ENCODE peak calls at places on chromosomes 13 and 19, in five cellular contexts. One of them, this sample, is unnamed.

GRCh38 chr13:100694722-100695644 is 20.4 kb upstream of the TMTC4 start:
- DNase-seq in CD8-positive, alpha-beta T cell: no peak
- DNase-seq in MM.1S: no peak
- DNase-seq in pancreas: peak
- DNase-seq in psoas muscle: no peak
- DNase-seq in this sample: no peak

GRCh38 chr13:41271456-41272285 is 8.3 kb upstream of the MTRF1 start:
- DNase-seq in CD8-positive, alpha-beta T cell: no peak
- DNase-seq in MM.1S: no peak
- DNase-seq in pancreas: no peak
- DNase-seq in psoas muscle: no peak
- DNase-seq in this sample: no peak

GRCh38 chr13:20960663-20961309 is 58.2 kb upstream of the XPO4 start:
- DNase-seq in CD8-positive, alpha-beta T cell: no peak
- DNase-seq in MM.1S: no peak
- DNase-seq in pancreas: no peak
- DNase-seq in psoas muscle: no peak
- DNase-seq in this sample: no peak

GRCh38 chr19:1873524-1874473 is 10.4 kb upstream of the KLF16 start:
- DNase-seq in CD8-positive, alpha-beta T cell: no peak
- DNase-seq in MM.1S: no peak
- DNase-seq in pancreas: peak
- DNase-seq in psoas muscle: peak
- DNase-seq in this sample: peak

GRCh38 chr13:88526186-88526852 is 855.1 kb downstream of the SLITRK5 start:
- DNase-seq in CD8-positive, alpha-beta T cell: no peak
- DNase-seq in MM.1S: no peak
- DNase-seq in pancreas: no peak
- DNase-seq in psoas muscle: no peak
- DNase-seq in this sample: no peak

GRCh38 chr13:40981949-40982348 is 37.2 kb downstream of the ELF1 start:
- DNase-seq in CD8-positive, alpha-beta T cell: no peak
- DNase-seq in MM.1S: no peak
- DNase-seq in pancreas: no peak
- DNase-seq in psoas muscle: no peak
- DNase-seq in this sample: no peak

GRCh38 chr13:80359459-80360297 is 18.8 kb upstream of the SPRY2 start:
- DNase-seq in CD8-positive, alpha-beta T cell: no peak
- DNase-seq in MM.1S: no peak
- DNase-seq in pancreas: no peak
- DNase-seq in psoas muscle: no peak
- DNase-seq in this sample: no peak

GRCh38 chr13:97108535-97108910 is 113.6 kb upstream of the MBNL2 start:
- DNase-seq in CD8-positive, alpha-beta T cell: no peak
- DNase-seq in MM.1S: no peak
- DNase-seq in pancreas: no peak
- DNase-seq in psoas muscle: no peak
- DNase-seq in this sample: no peak

GRCh38 chr13:76019421-76020044 is 383.4 kb downstream of the LMO7 start:
- DNase-seq in CD8-positive, alpha-beta T cell: no peak
- DNase-seq in MM.1S: no peak
- DNase-seq in pancreas: no peak
- DNase-seq in psoas muscle: no peak
- DNase-seq in this sample: no peak

GRCh38 chr19:17235618-17236413 is 9.8 kb downstream of the OCEL1 start:
- DNase-seq in CD8-positive, alpha-beta T cell: peak
- DNase-seq in MM.1S: peak
- DNase-seq in pancreas: peak
- DNase-seq in psoas muscle: peak
- DNase-seq in this sample: peak

GRCh38 chr19:39168258-39169142 is 28.3 kb upstream of the NCCRP1 start:
- DNase-seq in CD8-positive, alpha-beta T cell: no peak
- DNase-seq in MM.1S: no peak
- DNase-seq in pancreas: no peak
- DNase-seq in psoas muscle: no peak
- DNase-seq in this sample: no peak

GRCh38 chr13:19632915-19633339 is 532 bp upstream of the MPHOSPH8 start:
- DNase-seq in CD8-positive, alpha-beta T cell: no peak
- DNase-seq in MM.1S: no peak
- DNase-seq in pancreas: no peak
- DNase-seq in psoas muscle: no peak
- DNase-seq in this sample: no peak

GRCh38 chr13:30257433-30258099 is 49.8 kb downstream of the KATNAL1 start:
- DNase-seq in CD8-positive, alpha-beta T cell: no peak
- DNase-seq in MM.1S: no peak
- DNase-seq in pancreas: no peak
- DNase-seq in psoas muscle: no peak
- DNase-seq in this sample: no peak

GRCh38 chr13:113437408-113438010 is 15.8 kb downstream of the ADPRHL1 start:
- DNase-seq in CD8-positive, alpha-beta T cell: no peak
- DNase-seq in MM.1S: no peak
- DNase-seq in pancreas: no peak
- DNase-seq in psoas muscle: no peak
- DNase-seq in this sample: no peak

GRCh38 chr19:56727731-56728130 is 56.2 kb upstream of the ZNF835 start:
- DNase-seq in CD8-positive, alpha-beta T cell: no peak
- DNase-seq in MM.1S: no peak
- DNase-seq in pancreas: no peak
- DNase-seq in psoas muscle: no peak
- DNase-seq in this sample: no peak

GRCh38 chr13:98105929-98106336 is 37.0 kb upstream of the FARP1 start:
- DNase-seq in CD8-positive, alpha-beta T cell: no peak
- DNase-seq in MM.1S: no peak
- DNase-seq in pancreas: no peak
- DNase-seq in psoas muscle: no peak
- DNase-seq in this sample: no peak

GRCh38 chr13:110616103-110617101 is 1.1 kb downstream of the NAXD start:
- DNase-seq in CD8-positive, alpha-beta T cell: no peak
- DNase-seq in MM.1S: peak
- DNase-seq in pancreas: peak
- DNase-seq in psoas muscle: peak
- DNase-seq in this sample: peak

GRCh38 chr13:77397636-77398035 is 70.7 kb upstream of the MYCBP2 start:
- DNase-seq in CD8-positive, alpha-beta T cell: no peak
- DNase-seq in MM.1S: no peak
- DNase-seq in pancreas: no peak
- DNase-seq in psoas muscle: no peak
- DNase-seq in this sample: no peak

GRCh38 chr19:343941-344624 is 513 bp downstream of the MIER2 start:
- DNase-seq in CD8-positive, alpha-beta T cell: no peak
- DNase-seq in MM.1S: no peak
- DNase-seq in pancreas: no peak
- DNase-seq in psoas muscle: peak
- DNase-seq in this sample: no peak

GRCh38 chr13:19589312-19589711 is 28.0 kb upstream of the TPTE2 start:
- DNase-seq in CD8-positive, alpha-beta T cell: no peak
- DNase-seq in MM.1S: no peak
- DNase-seq in pancreas: no peak
- DNase-seq in psoas muscle: no peak
- DNase-seq in this sample: no peak

GRCh38 chr19:53212703-53213320 is 19.7 kb upstream of the ZNF665 start:
- DNase-seq in CD8-positive, alpha-beta T cell: no peak
- DNase-seq in MM.1S: no peak
- DNase-seq in pancreas: no peak
- DNase-seq in psoas muscle: no peak
- DNase-seq in this sample: no peak

GRCh38 chr13:110109910-110110309 is 197.0 kb downstream of the COL4A1 start:
- DNase-seq in CD8-positive, alpha-beta T cell: no peak
- DNase-seq in MM.1S: no peak
- DNase-seq in pancreas: no peak
- DNase-seq in psoas muscle: peak
- DNase-seq in this sample: peak

GRCh38 chr13:43408274-43408673 is 378.5 kb downstream of the ENOX1 start:
- DNase-seq in CD8-positive, alpha-beta T cell: no peak
- DNase-seq in MM.1S: no peak
- DNase-seq in pancreas: no peak
- DNase-seq in psoas muscle: no peak
- DNase-seq in this sample: no peak

GRCh38 chr13:44155422-44156293 is 218.0 kb upstream of the SERP2 start:
- DNase-seq in CD8-positive, alpha-beta T cell: no peak
- DNase-seq in MM.1S: no peak
- DNase-seq in pancreas: peak
- DNase-seq in psoas muscle: peak
- DNase-seq in this sample: peak

GRCh38 chr13:104920091-104920490 is 1615.4 kb downstream of the EFNB2 start:
- DNase-seq in CD8-positive, alpha-beta T cell: no peak
- DNase-seq in MM.1S: no peak
- DNase-seq in pancreas: no peak
- DNase-seq in psoas muscle: peak
- DNase-seq in this sample: no peak

GRCh38 chr13:44224433-44225149 is 149.0 kb upstream of the SERP2 start:
- DNase-seq in CD8-positive, alpha-beta T cell: no peak
- DNase-seq in MM.1S: no peak
- DNase-seq in pancreas: no peak
- DNase-seq in psoas muscle: no peak
- DNase-seq in this sample: peak

GRCh38 chr13:20231839-20232555 is at the start of gene GJB6:
- DNase-seq in CD8-positive, alpha-beta T cell: no peak
- DNase-seq in MM.1S: no peak
- DNase-seq in pancreas: peak
- DNase-seq in psoas muscle: no peak
- DNase-seq in this sample: no peak

GRCh38 chr13:102402292-102402691 is 444 bp upstream of the FGF14 start:
- DNase-seq in CD8-positive, alpha-beta T cell: no peak
- DNase-seq in MM.1S: no peak
- DNase-seq in pancreas: peak
- DNase-seq in psoas muscle: peak
- DNase-seq in this sample: no peak

DNA sequence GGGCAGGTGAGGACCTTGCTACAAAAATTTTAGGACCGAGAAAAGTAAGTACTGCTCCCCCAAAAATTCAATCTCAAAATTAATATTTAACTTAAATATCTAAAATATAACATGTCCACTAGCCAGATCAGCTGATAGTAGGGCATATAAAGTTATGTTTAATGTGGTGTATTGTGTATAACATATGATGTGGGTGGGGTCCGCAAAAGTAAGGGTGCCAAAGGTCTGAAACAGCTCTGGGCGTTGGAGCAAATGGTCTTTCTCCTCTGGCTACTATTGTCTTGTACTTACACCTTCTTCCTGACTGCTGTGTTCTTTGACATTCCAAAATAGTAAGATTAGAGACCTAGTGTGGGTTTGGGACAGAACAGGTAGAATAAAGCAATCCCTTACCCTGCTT is 41.2 kb downstream of the HTR2A start:
- DNase-seq in CD8-positive, alpha-beta T cell: no peak
- DNase-seq in MM.1S: no peak
- DNase-seq in pancreas: no peak
- DNase-seq in psoas muscle: no peak
- DNase-seq in this sample: no peak
- H3K27ac ChIP-seq in CD8-positive, alpha-beta T cell: no peak
- H3K27ac ChIP-seq in MM.1S: no peak
- H3K27ac ChIP-seq in pancreas: no peak
- H3K27ac ChIP-seq in psoas muscle: no peak
- H3K27ac ChIP-seq in this sample: no peak

DNA sequence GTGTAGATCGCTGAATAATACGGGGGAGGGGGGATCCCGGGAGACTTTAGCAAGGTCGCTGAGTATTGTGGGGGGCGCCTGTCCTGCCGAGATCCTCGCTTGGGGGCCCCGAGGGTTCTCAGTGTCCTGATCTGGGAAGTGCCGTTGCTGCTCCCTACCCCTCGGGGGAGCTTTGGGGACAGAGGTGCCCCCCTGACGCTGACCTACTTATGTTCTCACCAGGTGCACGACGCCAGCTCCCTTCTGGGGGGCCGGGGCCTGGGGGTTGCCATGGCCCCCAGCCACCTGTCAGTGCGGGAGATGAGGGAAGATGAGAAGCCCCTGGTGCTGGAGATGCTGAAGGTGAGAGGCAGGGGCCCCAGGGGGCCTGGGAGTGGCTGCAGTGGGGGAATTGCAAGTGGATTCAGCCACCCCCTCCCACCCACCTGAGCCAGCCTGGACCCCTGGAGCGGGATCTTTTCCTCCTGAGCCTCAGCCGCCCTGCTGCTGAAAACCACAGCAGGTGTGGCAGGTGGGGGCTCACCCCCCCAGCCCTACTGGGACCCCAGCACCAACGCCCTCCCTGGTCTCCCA is 537 bp downstream of the NAT14 start:
- DNase-seq in CD8-positive, alpha-beta T cell: no peak
- DNase-seq in MM.1S: no peak
- DNase-seq in pancreas: no peak
- DNase-seq in psoas muscle: no peak
- DNase-seq in this sample: no peak
- TF ChIP-seq CTCF in CD8-positive, alpha-beta T cell: no peak
- TF ChIP-seq CTCF in MM.1S: no peak
- TF ChIP-seq CTCF in pancreas: no peak
- TF ChIP-seq CTCF in psoas muscle: no peak
- TF ChIP-seq CTCF in this sample: no peak

DNA sequence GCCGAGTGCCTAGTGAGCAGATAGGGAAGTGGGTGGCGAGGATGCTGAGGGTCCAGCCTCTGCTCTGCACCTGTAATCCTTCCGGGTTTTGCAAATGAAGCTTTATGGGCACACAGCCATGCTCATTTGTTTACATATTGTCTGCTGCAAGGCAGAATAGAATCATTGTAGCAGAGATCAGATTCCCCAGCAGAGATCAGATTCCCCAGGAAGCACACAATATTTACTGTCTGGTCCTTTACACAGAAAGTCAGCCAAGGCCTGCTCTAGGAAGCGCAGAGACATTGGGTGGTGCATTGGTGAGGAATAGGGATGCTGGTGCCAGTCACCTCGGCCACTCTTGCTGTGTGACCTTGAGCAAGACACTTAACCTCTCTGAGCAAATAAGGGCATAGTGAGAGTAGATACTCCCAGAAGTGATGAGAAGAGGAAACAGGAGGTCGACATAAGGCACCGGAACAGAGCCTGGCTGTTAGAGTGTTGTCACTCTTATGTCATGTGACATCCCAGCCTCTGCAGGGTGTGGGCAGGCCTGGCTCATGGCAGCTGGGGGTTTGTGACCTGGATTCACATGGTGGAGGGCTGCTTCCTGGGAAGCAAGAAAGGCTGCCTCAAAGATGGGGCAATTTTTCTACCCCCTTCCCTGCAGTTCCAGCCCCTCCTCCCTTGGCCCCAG is 25.6 kb downstream of the CARM1 start:
- DNase-seq in CD8-positive, alpha-beta T cell: no peak
- DNase-seq in MM.1S: no peak
- DNase-seq in pancreas: no peak
- DNase-seq in psoas muscle: no peak
- DNase-seq in this sample: no peak
- H3K4me3 ChIP-seq in CD8-positive, alpha-beta T cell: no peak
- H3K4me3 ChIP-seq in MM.1S: no peak
- H3K4me3 ChIP-seq in pancreas: no peak
- H3K4me3 ChIP-seq in psoas muscle: no peak
- H3K4me3 ChIP-seq in this sample: no peak

DNA sequence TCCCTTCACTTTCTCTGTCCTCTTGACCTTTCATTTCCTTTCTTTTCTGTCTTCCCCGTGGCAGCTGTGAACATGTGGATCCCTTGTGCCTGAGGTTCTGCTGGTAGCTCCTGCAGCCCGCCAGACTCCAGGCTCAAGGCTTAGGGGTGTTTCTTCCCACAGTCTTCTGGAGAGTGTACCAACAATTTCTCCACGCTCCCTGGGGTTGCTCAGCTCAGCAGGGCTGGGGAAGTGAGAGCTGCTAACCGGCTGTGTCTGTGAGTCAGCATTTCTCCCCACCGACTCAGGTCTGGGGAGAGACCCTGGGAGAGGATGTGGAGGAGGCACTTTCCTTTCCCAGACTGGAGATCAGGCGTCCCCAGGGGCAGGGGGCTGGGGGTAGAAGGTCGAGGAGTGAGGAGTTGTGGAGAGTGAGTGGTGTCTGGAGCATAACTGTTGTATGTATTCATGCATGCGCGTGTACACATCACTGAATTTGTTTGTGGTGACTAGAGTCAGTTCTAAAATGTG is 193.6 kb downstream of the KCNRG start:
- DNase-seq in CD8-positive, alpha-beta T cell: no peak
- DNase-seq in MM.1S: no peak
- DNase-seq in pancreas: no peak
- DNase-seq in psoas muscle: peak
- DNase-seq in this sample: peak
- H3K27ac ChIP-seq in CD8-positive, alpha-beta T cell: no peak
- H3K27ac ChIP-seq in MM.1S: no peak
- H3K27ac ChIP-seq in pancreas: no peak
- H3K27ac ChIP-seq in psoas muscle: no peak
- H3K27ac ChIP-seq in this sample: no peak